ENCODE peak calls at places on chromosomes 5 and 9, in ten cellular contexts. X, H, P, E, I, C, Q, S, L and K are unnamed samples.

GRCh38 chr9:13485068-13485596 is 205.6 kb upstream of the MPDZ start:
- DNase-seq in H (no peak), P (no peak), C (no peak), X (no peak), S (no peak), E (no peak), L (peak; percentile 6), I (no peak), Q (no peak), K (no peak)

GRCh38 chr5:115948013-115948605 is 14.2 kb upstream of the LVRN start:
- DNase-seq in C (no peak), P (no peak), I (no peak), Q (no peak), S (no peak), X (no peak), E (no peak), H (no peak), L (peak; percentile 11), K (no peak)

GRCh38 chr9:20636883-20637440 is 14.7 kb upstream of the MLLT3 start:
- DNase-seq in H (no peak), L (no peak), Q (no peak), S (no peak), X (no peak), E (no peak), C (no peak), P (no peak), I (no peak), K (no peak)

GRCh38 chr9:6498982-6499381 is 86.0 kb downstream of the UHRF2 start:
- DNase-seq in H (no peak), E (no peak), S (no peak), L (peak; percentile 48), P (no peak), I (peak; percentile 23), X (no peak), C (no peak), Q (no peak), K (no peak)

GRCh38 chr5:176394881-176395675 is 6.5 kb downstream of the HIGD2A start:
- DNase-seq in H (no peak), L (peak; percentile 29), X (no peak), C (no peak), P (no peak), S (no peak), E (no peak), Q (no peak), I (no peak), K (no peak)

GRCh38 chr9:36765077-36765390 is 192.3 kb downstream of the MELK start:
- DNase-seq in I (no peak), H (no peak), P (no peak), C (no peak), E (no peak), Q (no peak), X (no peak), S (no peak), L (no peak), K (peak; percentile 83)

GRCh38 chr5:57317341-57317740 is 143.5 kb downstream of the GPBP1 start:
- DNase-seq in H (no peak), P (no peak), Q (no peak), I (no peak), L (no peak), S (no peak), X (no peak), C (no peak), E (no peak), K (no peak)

GRCh38 chr5:83441752-83442151 is 29.8 kb upstream of the VCAN start:
- DNase-seq in X (no peak), Q (no peak), L (no peak), P (no peak), H (no peak), S (no peak), E (no peak), I (no peak), C (no peak), K (no peak)

GRCh38 chr5:71586052-71586940 is 844 bp upstream of the MCCC2 start:
- DNase-seq in H (peak; percentile 76), C (no peak), I (no peak), L (no peak), P (peak; percentile 11), S (no peak), Q (no peak), X (no peak), E (no peak), K (peak; percentile 85)

GRCh38 chr5:135891804-135892203 is 3.8 kb downstream of the IL9 start:
- DNase-seq in P (no peak), L (no peak), E (no peak), H (no peak), X (no peak), S (no peak), I (no peak), C (no peak), Q (peak; percentile 25), K (no peak)

GRCh38 chr9:126154869-126155268 is 171.8 kb upstream of the MVB12B start:
- DNase-seq in X (no peak), S (no peak), Q (no peak), I (no peak), C (no peak), P (no peak), L (no peak), H (no peak), E (no peak), K (no peak)

GRCh38 chr5:111584651-111585050 is 72.3 kb upstream of the STARD4 start:
- DNase-seq in L (peak; percentile 80), C (no peak), X (no peak), P (peak; percentile 17), S (no peak), I (no peak), E (no peak), Q (no peak), H (no peak), K (no peak)

GRCh38 chr9:37645903-37646506 is 4.7 kb upstream of the FRMPD1 start:
- DNase-seq in E (no peak), C (no peak), H (no peak), L (no peak), P (no peak), Q (no peak), S (no peak), X (no peak), I (no peak), K (peak; percentile 76)

GRCh38 chr9:96141666-96142065 is 160.3 kb downstream of the HSD17B3 start:
- DNase-seq in Q (no peak), C (no peak), H (no peak), X (no peak), P (no peak), S (no peak), L (peak; percentile 36), E (no peak), I (no peak), K (no peak)

GRCh38 chr5:114101153-114101552 is 260.7 kb upstream of the KCNN2 start:
- DNase-seq in H (no peak), X (no peak), S (no peak), L (peak; percentile 76), C (peak; percentile 2), P (peak; percentile 3), Q (peak; percentile 15), I (no peak), E (no peak), K (no peak)

GRCh38 chr5:39892708-39893107 is 467.9 kb upstream of the DAB2 start:
- DNase-seq in S (no peak), L (no peak), I (no peak), H (no peak), C (no peak), E (no peak), P (no peak), X (no peak), Q (no peak), K (no peak)